ENCODE peak calls at places on chromosomes 13 and 19, in eight cellular contexts. One of them, this sample, is unnamed.

GRCh38 chr19:10690351-10690781 is 10.9 kb upstream of the QTRT1 start:
- DNase-seq in dorsolateral prefrontal cortex: no peak
- DNase-seq in left ventricle myocardium inferior: no peak
- DNase-seq in astrocyte of the cerebellum: no peak
- DNase-seq in breast epithelium: no peak
- DNase-seq in cardiac fibroblast: peak
- DNase-seq in heart left ventricle: no peak
- DNase-seq in ovary: peak
- DNase-seq in this sample: no peak

GRCh38 chr19:4338441-4339350 is at the start of gene STAP2:
- DNase-seq in dorsolateral prefrontal cortex: no peak
- DNase-seq in heart left ventricle: no peak
- DNase-seq in astrocyte of the cerebellum: no peak
- DNase-seq in left ventricle myocardium inferior: no peak
- DNase-seq in breast epithelium: peak
- DNase-seq in cardiac fibroblast: no peak
- DNase-seq in ovary: peak
- DNase-seq in this sample: no peak

GRCh38 chr13:55553736-55554135 is 1587.0 kb upstream of the PRR20A start:
- DNase-seq in dorsolateral prefrontal cortex: no peak
- DNase-seq in ovary: no peak
- DNase-seq in heart left ventricle: no peak
- DNase-seq in astrocyte of the cerebellum: no peak
- DNase-seq in cardiac fibroblast: no peak
- DNase-seq in left ventricle myocardium inferior: no peak
- DNase-seq in breast epithelium: no peak
- DNase-seq in this sample: no peak

GRCh38 chr13:83929147-83929546 is 46.9 kb upstream of the SLITRK1 start:
- DNase-seq in heart left ventricle: no peak
- DNase-seq in dorsolateral prefrontal cortex: no peak
- DNase-seq in left ventricle myocardium inferior: no peak
- DNase-seq in cardiac fibroblast: no peak
- DNase-seq in astrocyte of the cerebellum: no peak
- DNase-seq in breast epithelium: no peak
- DNase-seq in ovary: no peak
- DNase-seq in this sample: no peak

GRCh38 chr19:12788682-12789097 is 2.6 kb upstream of the JUNB start:
- DNase-seq in astrocyte of the cerebellum: no peak
- DNase-seq in dorsolateral prefrontal cortex: peak
- DNase-seq in cardiac fibroblast: peak
- DNase-seq in ovary: peak
- DNase-seq in left ventricle myocardium inferior: peak
- DNase-seq in heart left ventricle: peak
- DNase-seq in breast epithelium: no peak
- DNase-seq in this sample: peak

GRCh38 chr19:48190288-48191284 is 20.1 kb downstream of the ZSWIM9 start:
- DNase-seq in astrocyte of the cerebellum: peak
- DNase-seq in cardiac fibroblast: peak
- DNase-seq in dorsolateral prefrontal cortex: peak
- DNase-seq in heart left ventricle: no peak
- DNase-seq in breast epithelium: no peak
- DNase-seq in left ventricle myocardium inferior: no peak
- DNase-seq in ovary: no peak
- DNase-seq in this sample: peak

GRCh38 chr13:29369060-29369743 is 226.3 kb downstream of the SLC7A1 start:
- DNase-seq in breast epithelium: no peak
- DNase-seq in dorsolateral prefrontal cortex: peak
- DNase-seq in cardiac fibroblast: peak
- DNase-seq in astrocyte of the cerebellum: peak
- DNase-seq in left ventricle myocardium inferior: no peak
- DNase-seq in heart left ventricle: no peak
- DNase-seq in ovary: no peak
- DNase-seq in this sample: peak

GRCh38 chr13:113881614-113882265 is 17.9 kb upstream of the GAS6 start:
- DNase-seq in astrocyte of the cerebellum: no peak
- DNase-seq in ovary: no peak
- DNase-seq in cardiac fibroblast: no peak
- DNase-seq in heart left ventricle: no peak
- DNase-seq in breast epithelium: no peak
- DNase-seq in left ventricle myocardium inferior: no peak
- DNase-seq in dorsolateral prefrontal cortex: no peak
- DNase-seq in this sample: no peak

GRCh38 chr19:13744179-13744578 is 20.1 kb upstream of the MRI1 start:
- DNase-seq in dorsolateral prefrontal cortex: no peak
- DNase-seq in breast epithelium: no peak
- DNase-seq in cardiac fibroblast: no peak
- DNase-seq in left ventricle myocardium inferior: no peak
- DNase-seq in astrocyte of the cerebellum: no peak
- DNase-seq in ovary: no peak
- DNase-seq in heart left ventricle: no peak
- DNase-seq in this sample: no peak

GRCh38 chr19:50897191-50897607 is 14.0 kb downstream of the KLK4 start:
- DNase-seq in heart left ventricle: no peak
- DNase-seq in breast epithelium: no peak
- DNase-seq in dorsolateral prefrontal cortex: no peak
- DNase-seq in cardiac fibroblast: no peak
- DNase-seq in ovary: no peak
- DNase-seq in left ventricle myocardium inferior: no peak
- DNase-seq in astrocyte of the cerebellum: no peak
- DNase-seq in this sample: no peak
- H3K4me3 ChIP-seq in heart left ventricle: no peak
- H3K4me3 ChIP-seq in breast epithelium: no peak
- H3K4me3 ChIP-seq in dorsolateral prefrontal cortex: no peak
- H3K4me3 ChIP-seq in cardiac fibroblast: no peak
- H3K4me3 ChIP-seq in ovary: no peak
- H3K4me3 ChIP-seq in left ventricle myocardium inferior: no peak
- H3K4me3 ChIP-seq in astrocyte of the cerebellum: no peak
- H3K4me3 ChIP-seq in this sample: no peak

DNA sequence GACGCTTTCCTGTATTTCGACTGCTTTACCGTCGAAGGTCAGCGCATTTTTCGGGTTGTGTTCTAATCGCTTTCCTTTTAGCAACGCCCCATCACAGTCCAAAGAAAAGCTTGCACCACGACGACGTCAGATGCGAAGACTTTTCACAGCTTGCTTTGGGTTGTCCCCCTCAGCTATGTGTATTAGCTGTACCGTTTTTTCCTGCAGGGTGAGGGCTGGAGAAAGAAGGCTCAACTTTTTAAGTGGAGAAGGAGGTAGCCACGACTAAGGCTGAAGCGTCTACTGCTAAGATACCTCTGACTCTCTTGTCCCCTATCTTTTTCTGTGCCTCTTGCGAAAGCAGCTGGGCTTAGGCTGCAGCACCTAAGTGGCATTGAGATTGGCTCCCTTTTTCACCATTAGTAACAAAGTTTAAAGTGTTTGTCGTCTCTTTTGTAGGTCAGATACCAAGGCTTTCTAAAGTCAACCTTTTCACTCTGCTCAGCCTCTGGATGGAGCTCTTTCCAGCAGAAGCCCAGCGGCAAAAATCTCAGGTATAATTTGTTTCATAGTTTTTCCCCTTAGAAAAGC is 793 bp downstream of the CDADC1 start:
- DNase-seq in dorsolateral prefrontal cortex: peak
- DNase-seq in ovary: no peak
- DNase-seq in breast epithelium: no peak
- DNase-seq in cardiac fibroblast: peak
- DNase-seq in left ventricle myocardium inferior: no peak
- DNase-seq in heart left ventricle: no peak
- DNase-seq in astrocyte of the cerebellum: peak
- DNase-seq in this sample: peak
- TF ChIP-seq CTCF in dorsolateral prefrontal cortex: no peak
- TF ChIP-seq CTCF in ovary: no peak
- TF ChIP-seq CTCF in breast epithelium: no peak
- TF ChIP-seq CTCF in cardiac fibroblast: no peak
- TF ChIP-seq CTCF in left ventricle myocardium inferior: no peak
- TF ChIP-seq CTCF in heart left ventricle: no peak
- TF ChIP-seq CTCF in astrocyte of the cerebellum: peak
- TF ChIP-seq CTCF in this sample: peak

GRCh38 chr19:44305457-44305856 is 632 bp upstream of the ZNF235 start:
- DNase-seq in astrocyte of the cerebellum: no peak
- DNase-seq in breast epithelium: no peak
- DNase-seq in ovary: no peak
- DNase-seq in dorsolateral prefrontal cortex: no peak
- DNase-seq in left ventricle myocardium inferior: no peak
- DNase-seq in heart left ventricle: no peak
- DNase-seq in cardiac fibroblast: no peak
- DNase-seq in this sample: no peak
- H3K4me3 ChIP-seq in astrocyte of the cerebellum: peak
- H3K4me3 ChIP-seq in breast epithelium: peak
- H3K4me3 ChIP-seq in ovary: no peak
- H3K4me3 ChIP-seq in dorsolateral prefrontal cortex: peak
- H3K4me3 ChIP-seq in left ventricle myocardium inferior: peak
- H3K4me3 ChIP-seq in heart left ventricle: peak
- H3K4me3 ChIP-seq in cardiac fibroblast: peak
- H3K4me3 ChIP-seq in this sample: peak

GRCh38 chr13:99027661-99028425 is 50.0 kb upstream of the DOCK9 start:
- DNase-seq in ovary: no peak
- DNase-seq in cardiac fibroblast: no peak
- DNase-seq in left ventricle myocardium inferior: no peak
- DNase-seq in breast epithelium: no peak
- DNase-seq in astrocyte of the cerebellum: no peak
- DNase-seq in heart left ventricle: no peak
- DNase-seq in dorsolateral prefrontal cortex: no peak
- DNase-seq in this sample: no peak

GRCh38 chr13:99027260-99027659 is 49.4 kb upstream of the DOCK9 start:
- DNase-seq in breast epithelium: no peak
- DNase-seq in astrocyte of the cerebellum: no peak
- DNase-seq in dorsolateral prefrontal cortex: no peak
- DNase-seq in heart left ventricle: no peak
- DNase-seq in left ventricle myocardium inferior: no peak
- DNase-seq in ovary: no peak
- DNase-seq in cardiac fibroblast: peak
- DNase-seq in this sample: peak

GRCh38 chr13:99029576-99029975 is 51.7 kb upstream of the DOCK9 start:
- DNase-seq in dorsolateral prefrontal cortex: no peak
- DNase-seq in breast epithelium: no peak
- DNase-seq in ovary: no peak
- DNase-seq in left ventricle myocardium inferior: no peak
- DNase-seq in cardiac fibroblast: no peak
- DNase-seq in astrocyte of the cerebellum: no peak
- DNase-seq in heart left ventricle: no peak
- DNase-seq in this sample: no peak

GRCh38 chr13:99031725-99032298 is 53.9 kb upstream of the DOCK9 start:
- DNase-seq in cardiac fibroblast: no peak
- DNase-seq in heart left ventricle: no peak
- DNase-seq in left ventricle myocardium inferior: no peak
- DNase-seq in ovary: no peak
- DNase-seq in astrocyte of the cerebellum: no peak
- DNase-seq in dorsolateral prefrontal cortex: no peak
- DNase-seq in breast epithelium: no peak
- DNase-seq in this sample: no peak

DNA sequence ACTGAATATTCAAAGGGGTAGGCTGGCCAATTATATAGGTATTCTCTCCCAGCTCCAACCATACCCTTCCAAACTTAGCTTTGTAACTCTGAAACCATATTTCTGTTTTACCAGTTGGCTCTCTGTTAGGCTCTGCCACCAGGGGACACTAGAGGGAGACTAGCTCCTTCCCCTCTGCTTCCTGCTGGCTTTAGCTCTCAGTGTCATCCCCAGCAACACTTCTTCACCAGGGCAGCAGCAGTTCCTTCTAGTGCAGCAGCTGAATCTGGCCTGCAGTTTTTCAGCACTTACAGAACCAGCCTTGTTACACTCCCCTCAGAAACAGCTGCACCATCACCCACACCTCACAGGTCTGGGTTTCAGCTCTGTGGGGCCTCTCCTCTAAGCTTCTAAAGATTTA is 51.0 kb upstream of the DOCK9 start:
- DNase-seq in dorsolateral prefrontal cortex: no peak
- DNase-seq in astrocyte of the cerebellum: no peak
- DNase-seq in ovary: no peak
- DNase-seq in left ventricle myocardium inferior: no peak
- DNase-seq in breast epithelium: no peak
- DNase-seq in heart left ventricle: no peak
- DNase-seq in cardiac fibroblast: no peak
- DNase-seq in this sample: no peak
- TF ChIP-seq CTCF in dorsolateral prefrontal cortex: no peak
- TF ChIP-seq CTCF in astrocyte of the cerebellum: no peak
- TF ChIP-seq CTCF in ovary: no peak
- TF ChIP-seq CTCF in left ventricle myocardium inferior: peak
- TF ChIP-seq CTCF in breast epithelium: no peak
- TF ChIP-seq CTCF in heart left ventricle: no peak
- TF ChIP-seq CTCF in cardiac fibroblast: peak
- TF ChIP-seq CTCF in this sample: peak

GRCh38 chr19:3029070-3029923 is at the start of gene TLE2:
- DNase-seq in cardiac fibroblast: no peak
- DNase-seq in heart left ventricle: no peak
- DNase-seq in dorsolateral prefrontal cortex: no peak
- DNase-seq in ovary: no peak
- DNase-seq in astrocyte of the cerebellum: no peak
- DNase-seq in left ventricle myocardium inferior: no peak
- DNase-seq in breast epithelium: no peak
- DNase-seq in this sample: no peak

GRCh38 chr19:3028305-3029069 is 593 bp downstream of the TLE2 start:
- DNase-seq in cardiac fibroblast: no peak
- DNase-seq in astrocyte of the cerebellum: no peak
- DNase-seq in ovary: no peak
- DNase-seq in dorsolateral prefrontal cortex: no peak
- DNase-seq in left ventricle myocardium inferior: no peak
- DNase-seq in heart left ventricle: no peak
- DNase-seq in breast epithelium: no peak
- DNase-seq in this sample: no peak

GRCh38 chr19:3027292-3027691 is 1.8 kb downstream of the TLE2 start:
- DNase-seq in astrocyte of the cerebellum: no peak
- DNase-seq in heart left ventricle: no peak
- DNase-seq in cardiac fibroblast: no peak
- DNase-seq in ovary: no peak
- DNase-seq in left ventricle myocardium inferior: no peak
- DNase-seq in dorsolateral prefrontal cortex: no peak
- DNase-seq in breast epithelium: no peak
- DNase-seq in this sample: no peak

GRCh38 chr19:3026768-3027167 is 2.3 kb downstream of the TLE2 start:
- DNase-seq in left ventricle myocardium inferior: no peak
- DNase-seq in breast epithelium: no peak
- DNase-seq in heart left ventricle: no peak
- DNase-seq in dorsolateral prefrontal cortex: no peak
- DNase-seq in astrocyte of the cerebellum: no peak
- DNase-seq in ovary: no peak
- DNase-seq in cardiac fibroblast: no peak
- DNase-seq in this sample: no peak

GRCh38 chr19:3027981-3028304 is 1.1 kb downstream of the TLE2 start:
- DNase-seq in dorsolateral prefrontal cortex: no peak
- DNase-seq in cardiac fibroblast: no peak
- DNase-seq in left ventricle myocardium inferior: no peak
- DNase-seq in ovary: no peak
- DNase-seq in astrocyte of the cerebellum: no peak
- DNase-seq in heart left ventricle: no peak
- DNase-seq in breast epithelium: no peak
- DNase-seq in this sample: no peak
- H3K4me3 ChIP-seq in dorsolateral prefrontal cortex: peak
- H3K4me3 ChIP-seq in cardiac fibroblast: no peak
- H3K4me3 ChIP-seq in left ventricle myocardium inferior: peak
- H3K4me3 ChIP-seq in ovary: peak
- H3K4me3 ChIP-seq in astrocyte of the cerebellum: no peak
- H3K4me3 ChIP-seq in heart left ventricle: peak
- H3K4me3 ChIP-seq in breast epithelium: peak
- H3K4me3 ChIP-seq in this sample: no peak